ENCODE peak calls at places on chromosomes 3 and 15, in four cellular contexts. One of them, this sample, is unnamed.

GRCh38 chr3:182682263-182683229 is 110.8 kb upstream of the ATP11B start:
- DNase-seq in NCI-H1092 treated with DMSO at 0.1 percent for 48 hours: peak; percentile 19
- DNase-seq in GM03348: peak; percentile 68
- DNase-seq in CD8-positive, alpha-beta memory T cell: peak; percentile 44
- DNase-seq in this sample: peak; percentile 66

GRCh38 chr15:54515664-54516582 is 537.7 kb downstream of the UNC13C start:
- DNase-seq in NCI-H1092 treated with DMSO at 0.1 percent for 48 hours: no peak
- DNase-seq in GM03348: no peak
- DNase-seq in CD8-positive, alpha-beta memory T cell: no peak
- DNase-seq in this sample: no peak

GRCh38 chr3:15384510-15385237 is 42.7 kb downstream of the METTL6 start:
- DNase-seq in NCI-H1092 treated with DMSO at 0.1 percent for 48 hours: no peak
- DNase-seq in GM03348: peak; percentile 78
- DNase-seq in CD8-positive, alpha-beta memory T cell: no peak
- DNase-seq in this sample: no peak

GRCh38 chr3:94775746-94776145 is 712.9 kb downstream of the NSUN3 start:
- DNase-seq in NCI-H1092 treated with DMSO at 0.1 percent for 48 hours: no peak
- DNase-seq in GM03348: no peak
- DNase-seq in CD8-positive, alpha-beta memory T cell: no peak
- DNase-seq in this sample: no peak

GRCh38 chr3:51974277-51974962 is 444 bp upstream of the ABHD14A start:
- DNase-seq in NCI-H1092 treated with DMSO at 0.1 percent for 48 hours: no peak
- DNase-seq in GM03348: peak; percentile 49
- DNase-seq in CD8-positive, alpha-beta memory T cell: no peak
- DNase-seq in this sample: peak; percentile 56

GRCh38 chr15:31489281-31489680 is 162.6 kb downstream of the KLF13 start:
- DNase-seq in NCI-H1092 treated with DMSO at 0.1 percent for 48 hours: no peak
- DNase-seq in GM03348: no peak
- DNase-seq in CD8-positive, alpha-beta memory T cell: no peak
- DNase-seq in this sample: no peak

GRCh38 chr3:179179979-179180758 is 32.0 kb downstream of the PIK3CA start:
- DNase-seq in NCI-H1092 treated with DMSO at 0.1 percent for 48 hours: no peak
- DNase-seq in GM03348: peak; percentile 5
- DNase-seq in CD8-positive, alpha-beta memory T cell: no peak
- DNase-seq in this sample: no peak

GRCh38 chr3:71486831-71487230 is 96.7 kb downstream of the FOXP1 start:
- DNase-seq in NCI-H1092 treated with DMSO at 0.1 percent for 48 hours: no peak
- DNase-seq in GM03348: no peak
- DNase-seq in CD8-positive, alpha-beta memory T cell: no peak
- DNase-seq in this sample: no peak

GRCh38 chr3:4251412-4251811 is 51.8 kb upstream of the SETMAR start:
- DNase-seq in NCI-H1092 treated with DMSO at 0.1 percent for 48 hours: no peak
- DNase-seq in GM03348: no peak
- DNase-seq in CD8-positive, alpha-beta memory T cell: no peak
- DNase-seq in this sample: no peak

GRCh38 chr3:194833511-194833910 is 147.8 kb downstream of the FAM43A start:
- DNase-seq in NCI-H1092 treated with DMSO at 0.1 percent for 48 hours: no peak
- DNase-seq in GM03348: no peak
- DNase-seq in CD8-positive, alpha-beta memory T cell: no peak
- DNase-seq in this sample: no peak

GRCh38 chr15:40955930-40956542 is 2.8 kb downstream of the CHAC1 start:
- DNase-seq in NCI-H1092 treated with DMSO at 0.1 percent for 48 hours: no peak
- DNase-seq in GM03348: no peak
- DNase-seq in CD8-positive, alpha-beta memory T cell: no peak
- DNase-seq in this sample: no peak

GRCh38 chr15:40693904-40694705 is 869 bp upstream of the RAD51 start:
- DNase-seq in NCI-H1092 treated with DMSO at 0.1 percent for 48 hours: no peak
- DNase-seq in GM03348: no peak
- DNase-seq in CD8-positive, alpha-beta memory T cell: no peak
- DNase-seq in this sample: no peak

GRCh38 chr3:47008851-47009224 is 29.4 kb downstream of the NBEAL2 start:
- DNase-seq in NCI-H1092 treated with DMSO at 0.1 percent for 48 hours: no peak
- DNase-seq in GM03348: no peak
- DNase-seq in CD8-positive, alpha-beta memory T cell: no peak
- DNase-seq in this sample: no peak